ENCODE peak calls at places on chromosomes 5 and 9, in five cellular contexts. F is GM04504; W is NCI-H526 treated with DMSO at 0.1 percent for 48 hours; G is kidney epithelial cell; R is activated CD4-positive, alpha-beta T cell treated with anti-CD3 and anti-CD28 coated beads, Interleukin-2, amount 50 U/mL, for 1 hour. A is an unnamed sample.

GRCh38 chr5:176436641-176437040 is 11.5 kb upstream of the FAF2 start:
- DNase-seq in F (no peak), W (no peak), G (no peak), R (no peak), A (no peak)

GRCh38 chr5:163566678-163567077 is 61.3 kb downstream of the MAT2B start:
- DNase-seq in F (no peak), W (no peak), G (no peak), R (no peak), A (no peak)

GRCh38 chr9:133711428-133712220 is 26.5 kb downstream of the SARDH start:
- DNase-seq in F (no peak), W (no peak), G (no peak), R (no peak), A (no peak)

GRCh38 chr5:83554133-83554532 is 82.6 kb downstream of the VCAN start:
- DNase-seq in F (no peak), W (no peak), G (peak), R (no peak), A (no peak)

GRCh38 chr5:149466457-149466972 is 84.7 kb downstream of the CSNK1A1 start:
- DNase-seq in F (no peak), W (no peak), G (no peak), R (no peak), A (no peak)

GRCh38 chr5:25119654-25120053 is 474.9 kb upstream of the CDH10 start:
- DNase-seq in F (no peak), W (peak), G (no peak), R (no peak), A (no peak)

GRCh38 chr5:114561415-114561814 is 199.5 kb downstream of the KCNN2 start:
- DNase-seq in F (no peak), W (no peak), G (no peak), R (no peak), A (no peak)

GRCh38 chr9:97075289-97075870 is 36.4 kb upstream of the CTSV start:
- DNase-seq in F (no peak), W (no peak), G (no peak), R (no peak), A (no peak)

GRCh38 chr5:117680421-117680820 is 1105.8 kb upstream of the SEMA6A start:
- DNase-seq in F (peak), W (no peak), G (no peak), R (no peak), A (no peak)

GRCh38 chr9:36892279-36892678 is 141.8 kb downstream of the PAX5 start:
- DNase-seq in F (no peak), W (no peak), G (no peak), R (no peak), A (no peak)

GRCh38 chr5:172776235-172776594 is 5.2 kb upstream of the DUSP1 start:
- DNase-seq in F (no peak), W (no peak), G (no peak), R (no peak), A (no peak)

GRCh38 chr5:180353226-180353962 is at the start of gene GFPT2:
- DNase-seq in F (peak), W (peak), G (no peak), R (peak), A (peak)

GRCh38 chr5:59218424-59219045 is 635.7 kb downstream of the RAB3C start:
- DNase-seq in F (no peak), W (no peak), G (no peak), R (no peak), A (no peak)

GRCh38 chr9:81648891-81649290 is 40.5 kb downstream of the TLE1 start:
- DNase-seq in F (no peak), W (no peak), G (no peak), R (no peak), A (no peak)

GRCh38 chr9:131520448-131520847 is 10.6 kb downstream of the UCK1 start:
- DNase-seq in F (no peak), W (no peak), G (no peak), R (no peak), A (no peak)

GRCh38 chr9:14654932-14655331 is 38.3 kb downstream of the ZDHHC21 start:
- DNase-seq in F (no peak), W (no peak), G (no peak), R (no peak), A (no peak)

GRCh38 chr5:123422433-123423277 is 548 bp downstream of the CEP120 start:
- DNase-seq in F (no peak), W (peak), G (no peak), R (no peak), A (peak)

GRCh38 chr9:124398191-124398590 is 17.1 kb downstream of the PSMB7 start:
- DNase-seq in F (no peak), W (no peak), G (no peak), R (no peak), A (no peak)

GRCh38 chr5:157566902-157567489 is 8.6 kb downstream of the ADAM19 start:
- DNase-seq in F (no peak), W (no peak), G (no peak), R (no peak), A (no peak)

GRCh38 chr5:153960269-153961215 is 78.2 kb downstream of the FAM114A2 start:
- DNase-seq in F (no peak), W (no peak), G (no peak), R (no peak), A (no peak)

GRCh38 chr5:1109542-1110259 is 2.2 kb downstream of the SLC12A7 start:
- DNase-seq in F (no peak), W (no peak), G (no peak), R (no peak), A (no peak)

GRCh38 chr5:135467051-135467625 is 15.0 kb upstream of the TIFAB start:
- DNase-seq in F (no peak), W (no peak), G (no peak), R (no peak), A (no peak)

GRCh38 chr5:138953370-138954256 is 78.5 kb upstream of the LRRTM2 start:
- DNase-seq in F (peak), W (peak), G (no peak), R (no peak), A (no peak)

GRCh38 chr5:79109527-79110492 is 1.8 kb upstream of the BHMT start:
- DNase-seq in F (no peak), W (no peak), G (no peak), R (peak), A (no peak)

GRCh38 chr5:17132444-17133083 is 84.9 kb upstream of the BASP1 start:
- DNase-seq in F (no peak), W (peak), G (no peak), R (no peak), A (no peak)